ENCODE peak calls at places on chromosomes 1 and 21, in eight cellular contexts. I is transverse colon, N is uterus, K is GM06990, G is A673, R is endothelial cell of umbilical vein, O is heart left ventricle, S is OCI-LY7. E is an unnamed sample.
A peak's percentile ranks its signal among the peaks of the same experiment; 100 is the strongest.

GRCh38 chr1:59664167-59664566 is 150.6 kb upstream of the HOOK1 start:
- DNase-seq in K (no peak), N (no peak), G (no peak), O (no peak), R (no peak), S (no peak), I (no peak), E (no peak)

GRCh38 chr1:232635778-232636356 is 5.9 kb upstream of the SIPA1L2 start:
- DNase-seq in I (no peak), G (peak; percentile 68), K (no peak), S (peak; percentile 78), O (no peak), N (no peak), R (peak; percentile 59), E (peak; percentile 60)

GRCh38 chr1:18926315-18927081 is 24.1 kb upstream of the ALDH4A1 start:
- DNase-seq in R (peak; percentile 95), K (peak; percentile 80), S (peak; percentile 53), G (peak; percentile 92), N (no peak), O (peak; percentile 85), I (peak; percentile 70), E (peak; percentile 94)

GRCh38 chr1:95627244-95627643 is 393.2 kb downstream of the RWDD3 start:
- DNase-seq in K (no peak), N (no peak), S (no peak), I (no peak), G (no peak), R (no peak), O (no peak), E (no peak)

GRCh38 chr1:231172411-231172810 is 10.6 kb downstream of the TRIM67 start:
- DNase-seq in I (no peak), S (no peak), K (no peak), N (no peak), G (no peak), R (no peak), O (no peak), E (no peak)

GRCh38 chr1:205680073-205680851 is at the start of gene SLC45A3:
- DNase-seq in S (peak; percentile 45), N (peak; percentile 40), R (no peak), K (no peak), I (peak; percentile 60), O (peak; percentile 69), G (peak; percentile 66), E (peak; percentile 65)

GRCh38 chr1:233261206-233261605 is 34.3 kb downstream of the PCNX2 start:
- DNase-seq in K (peak; percentile 18), O (no peak), R (no peak), S (no peak), G (no peak), I (no peak), N (no peak), E (peak; percentile 33)

GRCh38 chr1:63624911-63625310 is 31.7 kb downstream of the PGM1 start:
- DNase-seq in K (no peak), I (no peak), R (no peak), G (no peak), O (no peak), S (no peak), N (no peak), E (no peak)

GRCh38 chr1:161900155-161900554 is 123.5 kb downstream of the OLFML2B start:
- DNase-seq in O (no peak), G (no peak), N (no peak), S (no peak), K (no peak), R (no peak), I (no peak), E (no peak)

GRCh38 chr1:229645296-229646050 is 19.4 kb downstream of the URB2 start:
- DNase-seq in S (no peak), R (no peak), G (no peak), I (no peak), N (no peak), O (no peak), K (no peak), E (no peak)

GRCh38 chr1:19563336-19564097 is 78.2 kb upstream of the CAPZB start:
- DNase-seq in G (no peak), O (peak; percentile 69), R (no peak), K (no peak), I (peak; percentile 38), S (no peak), N (peak; percentile 69), E (no peak)

GRCh38 chr1:181149326-181150000 is 61.0 kb downstream of the IER5 start:
- DNase-seq in G (no peak), I (peak; percentile 67), S (peak; percentile 83), R (no peak), K (peak; percentile 65), N (no peak), O (no peak), E (no peak)

GRCh38 chr1:152052606-152053005 is 15.8 kb upstream of the S100A11 start:
- DNase-seq in S (peak; percentile 75), R (peak; percentile 65), I (peak; percentile 88), N (peak; percentile 80), K (no peak), O (peak; percentile 87), G (peak; percentile 85), E (peak; percentile 62)

GRCh38 chr1:45302505-45303331 is 24.0 kb upstream of the HPDL start:
- DNase-seq in I (no peak), S (no peak), R (no peak), K (peak; percentile 24), N (no peak), G (no peak), O (no peak), E (no peak)

GRCh38 chr1:101244842-101245574 is 8.2 kb downstream of the S1PR1 start:
- DNase-seq in O (no peak), K (no peak), G (no peak), S (no peak), R (no peak), I (no peak), N (no peak), E (no peak)

GRCh38 chr1:2840036-2840809 is 38.7 kb upstream of the TTC34 start:
- DNase-seq in O (no peak), R (no peak), G (no peak), I (no peak), S (no peak), N (no peak), K (no peak), E (no peak)

DNA sequence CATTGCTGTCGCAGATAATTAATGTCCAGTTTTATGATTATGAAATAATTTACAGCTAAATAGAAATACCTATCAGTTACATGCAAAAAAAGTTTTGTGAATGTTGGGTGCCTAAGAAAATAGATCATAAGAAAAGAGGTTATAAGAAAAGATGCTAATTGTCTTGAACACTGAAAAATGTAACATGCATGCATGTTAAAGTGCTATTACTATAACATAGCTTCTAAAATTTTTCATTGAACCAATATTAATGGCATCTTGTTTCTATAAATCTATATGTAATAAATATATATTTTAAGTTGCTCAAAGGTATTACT is 35.5 kb upstream of the SCYL3 start:
- DNase-seq in O (no peak), S (no peak), N (no peak), G (no peak), K (no peak), I (no peak), R (no peak), E (no peak)
- TF ChIP-seq CTCF in O (peak; percentile 8), S (no peak), N (no peak), G (no peak), K (no peak), I (no peak), R (no peak), E (no peak)

DNA sequence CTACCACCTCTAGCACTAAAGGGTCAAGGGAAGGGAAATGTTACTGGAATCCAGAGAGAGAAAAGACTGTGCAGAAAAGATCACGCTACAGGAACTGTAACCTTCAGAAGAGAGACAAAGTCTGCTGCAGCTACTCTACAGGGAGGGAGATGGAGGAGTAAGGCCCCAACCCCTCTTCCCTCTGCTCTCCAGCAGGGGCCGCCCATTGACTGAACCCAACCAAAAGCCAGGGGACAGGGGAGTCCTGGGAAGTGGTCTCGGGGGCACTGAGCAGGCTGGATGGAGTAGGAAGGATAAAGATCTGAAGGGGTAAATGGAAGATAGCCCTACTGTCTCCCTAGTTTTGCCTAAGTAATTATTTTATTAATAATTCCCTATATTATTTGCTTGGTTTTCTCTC is 72.8 kb upstream of the NR5A2 start:
- DNase-seq in S (peak; percentile 74), N (no peak), R (no peak), O (no peak), I (peak; percentile 41), G (peak; percentile 16), K (no peak), E (peak; percentile 51)
- TF ChIP-seq CTCF in S (peak; percentile 95), N (no peak), R (peak; percentile 42), O (peak; percentile 49), I (peak; percentile 38), G (peak; percentile 53), K (peak; percentile 67), E (peak; percentile 37)

GRCh38 chr21:38380391-38381137 is 117.7 kb downstream of the ERG start:
- DNase-seq in R (peak; percentile 48), K (no peak), O (no peak), G (peak; percentile 18), S (no peak), I (no peak), N (no peak), E (no peak)
- TF ChIP-seq CTCF in R (peak; percentile 18), K (peak; percentile 21), O (no peak), G (peak; percentile 31), S (peak; percentile 37), I (no peak), N (no peak), E (no peak)

DNA sequence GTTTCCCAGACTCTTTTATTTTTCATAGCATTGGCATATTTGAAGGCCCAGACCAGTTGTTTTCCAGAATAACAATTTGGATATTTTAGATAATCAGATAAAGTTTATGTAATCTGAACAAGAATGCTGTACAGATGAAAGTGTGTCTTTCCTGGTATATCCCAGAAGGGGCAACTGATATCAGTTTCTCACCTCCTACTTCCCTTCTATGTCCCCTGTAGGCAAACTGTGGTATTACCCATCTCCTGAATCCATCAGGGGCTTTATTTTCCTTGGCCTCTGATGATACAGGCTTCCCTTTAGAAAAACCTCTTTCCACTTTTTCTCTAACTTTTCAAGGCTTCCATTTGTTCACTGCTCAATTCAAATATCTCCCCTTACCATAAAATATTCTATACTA is 87.5 kb upstream of the RGS1 start:
- DNase-seq in R (no peak), N (no peak), G (peak; percentile 52), K (no peak), S (no peak), I (no peak), O (no peak), E (no peak)
- TF ChIP-seq CTCF in R (no peak), N (no peak), G (peak; percentile 22), K (no peak), S (peak; percentile 27), I (peak; percentile 16), O (no peak), E (no peak)

DNA sequence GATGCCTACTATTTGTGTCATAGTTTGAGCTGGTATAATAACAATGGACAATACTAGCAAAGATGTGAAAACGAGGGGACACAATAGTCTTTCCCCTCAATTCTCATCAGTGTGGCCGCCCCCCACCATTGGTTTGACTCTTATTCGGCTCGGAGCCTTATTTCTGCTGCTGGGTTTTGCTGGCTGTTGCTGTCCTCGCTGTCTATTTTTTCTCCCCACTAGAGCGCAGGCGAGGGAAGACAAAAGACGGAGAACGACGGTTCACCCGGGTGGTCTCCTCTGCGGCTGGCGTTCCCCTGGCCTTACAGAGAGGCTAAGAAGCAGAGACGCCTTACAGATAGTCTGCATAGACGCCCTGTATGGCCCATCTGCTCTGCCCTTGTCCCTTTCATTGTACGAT is 19.4 kb downstream of the CLIC6 start:
- DNase-seq in I (no peak), G (peak; percentile 51), O (no peak), K (no peak), N (no peak), R (no peak), S (peak; percentile 34), E (no peak)
- TF ChIP-seq CTCF in I (no peak), G (peak; percentile 64), O (no peak), K (peak; percentile 58), N (no peak), R (no peak), S (peak; percentile 73), E (peak; percentile 56)

E was measured in GM13977.